ENCODE peak calls at places on chromosomes 3 and 15, in ten cellular contexts. One of them, this sample, is unnamed.

GRCh38 chr3:151283907-151284461 is 5.6 kb upstream of the P2RY14 start:
- DNase-seq in RCC 7860: no peak
- DNase-seq in AG08396: peak
- DNase-seq in activated effector memory CD4-positive, alpha-beta T cell treated with anti-CD3 and anti-CD28 coated beads, Interleukin-2, amount 50 U/mL, for 16 hours: peak
- DNase-seq in lung: no peak
- DNase-seq in activated CD4-positive, alpha-beta memory T cell treated with anti-CD3 and anti-CD28 coated beads for 36 hours: peak
- DNase-seq in uterus: peak
- DNase-seq in KBM-7: peak
- DNase-seq in head of caudate nucleus: no peak
- DNase-seq in NCI-H1694 treated with DMSO at 0.1 percent for 48 hours: no peak
- DNase-seq in this sample: no peak

GRCh38 chr3:40366203-40367162 is 20.5 kb upstream of the ENTPD3 start:
- DNase-seq in RCC 7860: no peak
- DNase-seq in AG08396: no peak
- DNase-seq in activated effector memory CD4-positive, alpha-beta T cell treated with anti-CD3 and anti-CD28 coated beads, Interleukin-2, amount 50 U/mL, for 16 hours: no peak
- DNase-seq in lung: no peak
- DNase-seq in activated CD4-positive, alpha-beta memory T cell treated with anti-CD3 and anti-CD28 coated beads for 36 hours: no peak
- DNase-seq in uterus: no peak
- DNase-seq in KBM-7: no peak
- DNase-seq in head of caudate nucleus: peak
- DNase-seq in NCI-H1694 treated with DMSO at 0.1 percent for 48 hours: no peak
- DNase-seq in this sample: no peak

GRCh38 chr15:23616536-23616935 is 31.1 kb downstream of the MAGEL2 start:
- DNase-seq in RCC 7860: no peak
- DNase-seq in AG08396: no peak
- DNase-seq in activated effector memory CD4-positive, alpha-beta T cell treated with anti-CD3 and anti-CD28 coated beads, Interleukin-2, amount 50 U/mL, for 16 hours: no peak
- DNase-seq in lung: no peak
- DNase-seq in activated CD4-positive, alpha-beta memory T cell treated with anti-CD3 and anti-CD28 coated beads for 36 hours: no peak
- DNase-seq in uterus: no peak
- DNase-seq in KBM-7: no peak
- DNase-seq in head of caudate nucleus: no peak
- DNase-seq in NCI-H1694 treated with DMSO at 0.1 percent for 48 hours: no peak
- DNase-seq in this sample: no peak

GRCh38 chr3:139342054-139342453 is 1.8 kb upstream of the MRPS22 start:
- DNase-seq in RCC 7860: no peak
- DNase-seq in AG08396: no peak
- DNase-seq in activated effector memory CD4-positive, alpha-beta T cell treated with anti-CD3 and anti-CD28 coated beads, Interleukin-2, amount 50 U/mL, for 16 hours: no peak
- DNase-seq in lung: no peak
- DNase-seq in activated CD4-positive, alpha-beta memory T cell treated with anti-CD3 and anti-CD28 coated beads for 36 hours: no peak
- DNase-seq in uterus: no peak
- DNase-seq in KBM-7: no peak
- DNase-seq in head of caudate nucleus: no peak
- DNase-seq in NCI-H1694 treated with DMSO at 0.1 percent for 48 hours: no peak
- DNase-seq in this sample: no peak

GRCh38 chr3:174317005-174317404 is 542.1 kb upstream of the NAALADL2 start:
- DNase-seq in RCC 7860: no peak
- DNase-seq in AG08396: no peak
- DNase-seq in activated effector memory CD4-positive, alpha-beta T cell treated with anti-CD3 and anti-CD28 coated beads, Interleukin-2, amount 50 U/mL, for 16 hours: no peak
- DNase-seq in lung: no peak
- DNase-seq in activated CD4-positive, alpha-beta memory T cell treated with anti-CD3 and anti-CD28 coated beads for 36 hours: no peak
- DNase-seq in uterus: no peak
- DNase-seq in KBM-7: no peak
- DNase-seq in head of caudate nucleus: no peak
- DNase-seq in NCI-H1694 treated with DMSO at 0.1 percent for 48 hours: no peak
- DNase-seq in this sample: no peak

GRCh38 chr15:57534279-57534678 is 57.4 kb upstream of the MYZAP start:
- DNase-seq in RCC 7860: no peak
- DNase-seq in AG08396: no peak
- DNase-seq in activated effector memory CD4-positive, alpha-beta T cell treated with anti-CD3 and anti-CD28 coated beads, Interleukin-2, amount 50 U/mL, for 16 hours: no peak
- DNase-seq in lung: no peak
- DNase-seq in activated CD4-positive, alpha-beta memory T cell treated with anti-CD3 and anti-CD28 coated beads for 36 hours: no peak
- DNase-seq in uterus: no peak
- DNase-seq in KBM-7: no peak
- DNase-seq in head of caudate nucleus: no peak
- DNase-seq in NCI-H1694 treated with DMSO at 0.1 percent for 48 hours: no peak
- DNase-seq in this sample: no peak

GRCh38 chr15:49282366-49282765 is 112.3 kb downstream of the GALK2 start:
- DNase-seq in RCC 7860: no peak
- DNase-seq in AG08396: peak
- DNase-seq in activated effector memory CD4-positive, alpha-beta T cell treated with anti-CD3 and anti-CD28 coated beads, Interleukin-2, amount 50 U/mL, for 16 hours: no peak
- DNase-seq in lung: no peak
- DNase-seq in activated CD4-positive, alpha-beta memory T cell treated with anti-CD3 and anti-CD28 coated beads for 36 hours: no peak
- DNase-seq in uterus: no peak
- DNase-seq in KBM-7: no peak
- DNase-seq in head of caudate nucleus: no peak
- DNase-seq in NCI-H1694 treated with DMSO at 0.1 percent for 48 hours: no peak
- DNase-seq in this sample: no peak

GRCh38 chr15:66854012-66854965 is 152.3 kb downstream of the SMAD6 start:
- DNase-seq in RCC 7860: no peak
- DNase-seq in AG08396: no peak
- DNase-seq in activated effector memory CD4-positive, alpha-beta T cell treated with anti-CD3 and anti-CD28 coated beads, Interleukin-2, amount 50 U/mL, for 16 hours: peak
- DNase-seq in lung: no peak
- DNase-seq in activated CD4-positive, alpha-beta memory T cell treated with anti-CD3 and anti-CD28 coated beads for 36 hours: peak
- DNase-seq in uterus: no peak
- DNase-seq in KBM-7: no peak
- DNase-seq in head of caudate nucleus: no peak
- DNase-seq in NCI-H1694 treated with DMSO at 0.1 percent for 48 hours: no peak
- DNase-seq in this sample: no peak

GRCh38 chr15:20341901-20342605 is 199.5 kb downstream of the GOLGA6L6 start:
- DNase-seq in RCC 7860: no peak
- DNase-seq in AG08396: no peak
- DNase-seq in activated effector memory CD4-positive, alpha-beta T cell treated with anti-CD3 and anti-CD28 coated beads, Interleukin-2, amount 50 U/mL, for 16 hours: peak
- DNase-seq in lung: peak
- DNase-seq in activated CD4-positive, alpha-beta memory T cell treated with anti-CD3 and anti-CD28 coated beads for 36 hours: peak
- DNase-seq in uterus: peak
- DNase-seq in KBM-7: no peak
- DNase-seq in head of caudate nucleus: peak
- DNase-seq in NCI-H1694 treated with DMSO at 0.1 percent for 48 hours: no peak
- DNase-seq in this sample: peak

GRCh38 chr15:50876989-50877360 is 31.5 kb upstream of the AP4E1 start:
- DNase-seq in RCC 7860: peak
- DNase-seq in AG08396: peak
- DNase-seq in activated effector memory CD4-positive, alpha-beta T cell treated with anti-CD3 and anti-CD28 coated beads, Interleukin-2, amount 50 U/mL, for 16 hours: peak
- DNase-seq in lung: peak
- DNase-seq in activated CD4-positive, alpha-beta memory T cell treated with anti-CD3 and anti-CD28 coated beads for 36 hours: peak
- DNase-seq in uterus: peak
- DNase-seq in KBM-7: peak
- DNase-seq in head of caudate nucleus: peak
- DNase-seq in NCI-H1694 treated with DMSO at 0.1 percent for 48 hours: peak
- DNase-seq in this sample: peak

GRCh38 chr15:97087337-97087736 is 756.8 kb downstream of the NR2F2 start:
- DNase-seq in RCC 7860: no peak
- DNase-seq in AG08396: no peak
- DNase-seq in activated effector memory CD4-positive, alpha-beta T cell treated with anti-CD3 and anti-CD28 coated beads, Interleukin-2, amount 50 U/mL, for 16 hours: no peak
- DNase-seq in lung: no peak
- DNase-seq in activated CD4-positive, alpha-beta memory T cell treated with anti-CD3 and anti-CD28 coated beads for 36 hours: no peak
- DNase-seq in uterus: no peak
- DNase-seq in KBM-7: no peak
- DNase-seq in head of caudate nucleus: no peak
- DNase-seq in NCI-H1694 treated with DMSO at 0.1 percent for 48 hours: no peak
- DNase-seq in this sample: no peak

GRCh38 chr3:178353292-178353814 is 182.9 kb upstream of the KCNMB2 start:
- DNase-seq in RCC 7860: no peak
- DNase-seq in AG08396: no peak
- DNase-seq in activated effector memory CD4-positive, alpha-beta T cell treated with anti-CD3 and anti-CD28 coated beads, Interleukin-2, amount 50 U/mL, for 16 hours: no peak
- DNase-seq in lung: no peak
- DNase-seq in activated CD4-positive, alpha-beta memory T cell treated with anti-CD3 and anti-CD28 coated beads for 36 hours: no peak
- DNase-seq in uterus: no peak
- DNase-seq in KBM-7: no peak
- DNase-seq in head of caudate nucleus: no peak
- DNase-seq in NCI-H1694 treated with DMSO at 0.1 percent for 48 hours: no peak
- DNase-seq in this sample: no peak

GRCh38 chr3:156483426-156483825 is 71.5 kb downstream of the SSR3 start:
- DNase-seq in RCC 7860: peak
- DNase-seq in AG08396: peak
- DNase-seq in activated effector memory CD4-positive, alpha-beta T cell treated with anti-CD3 and anti-CD28 coated beads, Interleukin-2, amount 50 U/mL, for 16 hours: no peak
- DNase-seq in lung: no peak
- DNase-seq in activated CD4-positive, alpha-beta memory T cell treated with anti-CD3 and anti-CD28 coated beads for 36 hours: peak
- DNase-seq in uterus: no peak
- DNase-seq in KBM-7: no peak
- DNase-seq in head of caudate nucleus: no peak
- DNase-seq in NCI-H1694 treated with DMSO at 0.1 percent for 48 hours: peak
- DNase-seq in this sample: no peak

GRCh38 chr3:192772495-192772894 is 45.2 kb upstream of the FGF12 start:
- DNase-seq in RCC 7860: peak
- DNase-seq in AG08396: peak
- DNase-seq in activated effector memory CD4-positive, alpha-beta T cell treated with anti-CD3 and anti-CD28 coated beads, Interleukin-2, amount 50 U/mL, for 16 hours: no peak
- DNase-seq in lung: no peak
- DNase-seq in activated CD4-positive, alpha-beta memory T cell treated with anti-CD3 and anti-CD28 coated beads for 36 hours: no peak
- DNase-seq in uterus: no peak
- DNase-seq in KBM-7: peak
- DNase-seq in head of caudate nucleus: no peak
- DNase-seq in NCI-H1694 treated with DMSO at 0.1 percent for 48 hours: peak
- DNase-seq in this sample: no peak

GRCh38 chr3:69306239-69307185 is 79.4 kb downstream of the FRMD4B start:
- DNase-seq in RCC 7860: peak
- DNase-seq in AG08396: peak
- DNase-seq in activated effector memory CD4-positive, alpha-beta T cell treated with anti-CD3 and anti-CD28 coated beads, Interleukin-2, amount 50 U/mL, for 16 hours: peak
- DNase-seq in lung: peak
- DNase-seq in activated CD4-positive, alpha-beta memory T cell treated with anti-CD3 and anti-CD28 coated beads for 36 hours: peak
- DNase-seq in uterus: peak
- DNase-seq in KBM-7: peak
- DNase-seq in head of caudate nucleus: peak
- DNase-seq in NCI-H1694 treated with DMSO at 0.1 percent for 48 hours: peak
- DNase-seq in this sample: peak

GRCh38 chr3:112794622-112795172 is 52.0 kb downstream of the CD200R1L start:
- DNase-seq in RCC 7860: no peak
- DNase-seq in AG08396: no peak
- DNase-seq in activated effector memory CD4-positive, alpha-beta T cell treated with anti-CD3 and anti-CD28 coated beads, Interleukin-2, amount 50 U/mL, for 16 hours: no peak
- DNase-seq in lung: no peak
- DNase-seq in activated CD4-positive, alpha-beta memory T cell treated with anti-CD3 and anti-CD28 coated beads for 36 hours: no peak
- DNase-seq in uterus: no peak
- DNase-seq in KBM-7: peak
- DNase-seq in head of caudate nucleus: no peak
- DNase-seq in NCI-H1694 treated with DMSO at 0.1 percent for 48 hours: no peak
- DNase-seq in this sample: no peak

GRCh38 chr3:159137966-159138365 is 336.1 kb downstream of the MFSD1 start:
- DNase-seq in RCC 7860: no peak
- DNase-seq in AG08396: no peak
- DNase-seq in activated effector memory CD4-positive, alpha-beta T cell treated with anti-CD3 and anti-CD28 coated beads, Interleukin-2, amount 50 U/mL, for 16 hours: no peak
- DNase-seq in lung: no peak
- DNase-seq in activated CD4-positive, alpha-beta memory T cell treated with anti-CD3 and anti-CD28 coated beads for 36 hours: no peak
- DNase-seq in uterus: no peak
- DNase-seq in KBM-7: no peak
- DNase-seq in head of caudate nucleus: no peak
- DNase-seq in NCI-H1694 treated with DMSO at 0.1 percent for 48 hours: no peak
- DNase-seq in this sample: no peak

GRCh38 chr15:50415752-50416404 is 8.3 kb upstream of the USP8 start:
- DNase-seq in RCC 7860: no peak
- DNase-seq in AG08396: peak
- DNase-seq in activated effector memory CD4-positive, alpha-beta T cell treated with anti-CD3 and anti-CD28 coated beads, Interleukin-2, amount 50 U/mL, for 16 hours: no peak
- DNase-seq in lung: no peak
- DNase-seq in activated CD4-positive, alpha-beta memory T cell treated with anti-CD3 and anti-CD28 coated beads for 36 hours: no peak
- DNase-seq in uterus: no peak
- DNase-seq in KBM-7: peak
- DNase-seq in head of caudate nucleus: no peak
- DNase-seq in NCI-H1694 treated with DMSO at 0.1 percent for 48 hours: no peak
- DNase-seq in this sample: no peak

GRCh38 chr3:144033235-144033579 is 61.6 kb downstream of the DIPK2A start:
- DNase-seq in RCC 7860: no peak
- DNase-seq in AG08396: no peak
- DNase-seq in activated effector memory CD4-positive, alpha-beta T cell treated with anti-CD3 and anti-CD28 coated beads, Interleukin-2, amount 50 U/mL, for 16 hours: no peak
- DNase-seq in lung: no peak
- DNase-seq in activated CD4-positive, alpha-beta memory T cell treated with anti-CD3 and anti-CD28 coated beads for 36 hours: no peak
- DNase-seq in uterus: no peak
- DNase-seq in KBM-7: no peak
- DNase-seq in head of caudate nucleus: no peak
- DNase-seq in NCI-H1694 treated with DMSO at 0.1 percent for 48 hours: no peak
- DNase-seq in this sample: no peak

GRCh38 chr3:176663376-176663775 is 533.9 kb downstream of the TBL1XR1 start:
- DNase-seq in RCC 7860: no peak
- DNase-seq in AG08396: no peak
- DNase-seq in activated effector memory CD4-positive, alpha-beta T cell treated with anti-CD3 and anti-CD28 coated beads, Interleukin-2, amount 50 U/mL, for 16 hours: no peak
- DNase-seq in lung: no peak
- DNase-seq in activated CD4-positive, alpha-beta memory T cell treated with anti-CD3 and anti-CD28 coated beads for 36 hours: no peak
- DNase-seq in uterus: no peak
- DNase-seq in KBM-7: no peak
- DNase-seq in head of caudate nucleus: no peak
- DNase-seq in NCI-H1694 treated with DMSO at 0.1 percent for 48 hours: no peak
- DNase-seq in this sample: no peak

GRCh38 chr3:186520957-186521842 is 23.0 kb downstream of the CRYGS start:
- DNase-seq in RCC 7860: no peak
- DNase-seq in AG08396: no peak
- DNase-seq in activated effector memory CD4-positive, alpha-beta T cell treated with anti-CD3 and anti-CD28 coated beads, Interleukin-2, amount 50 U/mL, for 16 hours: no peak
- DNase-seq in lung: no peak
- DNase-seq in activated CD4-positive, alpha-beta memory T cell treated with anti-CD3 and anti-CD28 coated beads for 36 hours: peak
- DNase-seq in uterus: no peak
- DNase-seq in KBM-7: no peak
- DNase-seq in head of caudate nucleus: no peak
- DNase-seq in NCI-H1694 treated with DMSO at 0.1 percent for 48 hours: no peak
- DNase-seq in this sample: no peak

GRCh38 chr3:12896206-12896697 is 54.9 kb upstream of the RPL32 start:
- DNase-seq in RCC 7860: no peak
- DNase-seq in AG08396: no peak
- DNase-seq in activated effector memory CD4-positive, alpha-beta T cell treated with anti-CD3 and anti-CD28 coated beads, Interleukin-2, amount 50 U/mL, for 16 hours: no peak
- DNase-seq in lung: no peak
- DNase-seq in activated CD4-positive, alpha-beta memory T cell treated with anti-CD3 and anti-CD28 coated beads for 36 hours: no peak
- DNase-seq in uterus: no peak
- DNase-seq in KBM-7: peak
- DNase-seq in head of caudate nucleus: no peak
- DNase-seq in NCI-H1694 treated with DMSO at 0.1 percent for 48 hours: no peak
- DNase-seq in this sample: no peak

GRCh38 chr3:69236808-69237707 is 114.7 kb upstream of the LMOD3 start:
- DNase-seq in RCC 7860: no peak
- DNase-seq in AG08396: no peak
- DNase-seq in activated effector memory CD4-positive, alpha-beta T cell treated with anti-CD3 and anti-CD28 coated beads, Interleukin-2, amount 50 U/mL, for 16 hours: no peak
- DNase-seq in lung: no peak
- DNase-seq in activated CD4-positive, alpha-beta memory T cell treated with anti-CD3 and anti-CD28 coated beads for 36 hours: no peak
- DNase-seq in uterus: no peak
- DNase-seq in KBM-7: peak
- DNase-seq in head of caudate nucleus: no peak
- DNase-seq in NCI-H1694 treated with DMSO at 0.1 percent for 48 hours: no peak
- DNase-seq in this sample: no peak

GRCh38 chr3:182787302-182788036 is 5.8 kb upstream of the ATP11B start:
- DNase-seq in RCC 7860: no peak
- DNase-seq in AG08396: peak
- DNase-seq in activated effector memory CD4-positive, alpha-beta T cell treated with anti-CD3 and anti-CD28 coated beads, Interleukin-2, amount 50 U/mL, for 16 hours: no peak
- DNase-seq in lung: no peak
- DNase-seq in activated CD4-positive, alpha-beta memory T cell treated with anti-CD3 and anti-CD28 coated beads for 36 hours: no peak
- DNase-seq in uterus: no peak
- DNase-seq in KBM-7: no peak
- DNase-seq in head of caudate nucleus: no peak
- DNase-seq in NCI-H1694 treated with DMSO at 0.1 percent for 48 hours: no peak
- DNase-seq in this sample: no peak

GRCh38 chr3:49667701-49668413 is 6.3 kb upstream of the APEH start:
- DNase-seq in RCC 7860: no peak
- DNase-seq in AG08396: no peak
- DNase-seq in activated effector memory CD4-positive, alpha-beta T cell treated with anti-CD3 and anti-CD28 coated beads, Interleukin-2, amount 50 U/mL, for 16 hours: no peak
- DNase-seq in lung: no peak
- DNase-seq in activated CD4-positive, alpha-beta memory T cell treated with anti-CD3 and anti-CD28 coated beads for 36 hours: no peak
- DNase-seq in uterus: no peak
- DNase-seq in KBM-7: no peak
- DNase-seq in head of caudate nucleus: no peak
- DNase-seq in NCI-H1694 treated with DMSO at 0.1 percent for 48 hours: no peak
- DNase-seq in this sample: no peak

GRCh38 chr3:168030488-168031054 is 65.2 kb downstream of the GOLIM4 start:
- DNase-seq in RCC 7860: no peak
- DNase-seq in AG08396: no peak
- DNase-seq in activated effector memory CD4-positive, alpha-beta T cell treated with anti-CD3 and anti-CD28 coated beads, Interleukin-2, amount 50 U/mL, for 16 hours: no peak
- DNase-seq in lung: no peak
- DNase-seq in activated CD4-positive, alpha-beta memory T cell treated with anti-CD3 and anti-CD28 coated beads for 36 hours: no peak
- DNase-seq in uterus: no peak
- DNase-seq in KBM-7: peak
- DNase-seq in head of caudate nucleus: no peak
- DNase-seq in NCI-H1694 treated with DMSO at 0.1 percent for 48 hours: peak
- DNase-seq in this sample: no peak

GRCh38 chr15:75720787-75721461 is 8.3 kb upstream of the CSPG4 start:
- DNase-seq in RCC 7860: peak
- DNase-seq in AG08396: no peak
- DNase-seq in activated effector memory CD4-positive, alpha-beta T cell treated with anti-CD3 and anti-CD28 coated beads, Interleukin-2, amount 50 U/mL, for 16 hours: peak
- DNase-seq in lung: peak
- DNase-seq in activated CD4-positive, alpha-beta memory T cell treated with anti-CD3 and anti-CD28 coated beads for 36 hours: peak
- DNase-seq in uterus: no peak
- DNase-seq in KBM-7: peak
- DNase-seq in head of caudate nucleus: peak
- DNase-seq in NCI-H1694 treated with DMSO at 0.1 percent for 48 hours: peak
- DNase-seq in this sample: no peak

GRCh38 chr3:129560269-129560787 is 17.4 kb downstream of the H1-8 start:
- DNase-seq in RCC 7860: no peak
- DNase-seq in AG08396: peak
- DNase-seq in activated effector memory CD4-positive, alpha-beta T cell treated with anti-CD3 and anti-CD28 coated beads, Interleukin-2, amount 50 U/mL, for 16 hours: no peak
- DNase-seq in lung: no peak
- DNase-seq in activated CD4-positive, alpha-beta memory T cell treated with anti-CD3 and anti-CD28 coated beads for 36 hours: no peak
- DNase-seq in uterus: peak
- DNase-seq in KBM-7: no peak
- DNase-seq in head of caudate nucleus: no peak
- DNase-seq in NCI-H1694 treated with DMSO at 0.1 percent for 48 hours: no peak
- DNase-seq in this sample: no peak

This sample was measured in mesothelial cell of epicardium.